ENCODE peak calls at places on chromosomes 11 and 22, in nine cellular contexts. One of them, this sample, is unnamed.
A peak's percentile ranks its signal among the peaks of the same experiment; 100 is the strongest.

GRCh38 chr11:134580635-134581025 is 168.6 kb upstream of the B3GAT1 start:
- DNase-seq in A673: no peak
- DNase-seq in brain pericyte: no peak
- DNase-seq in A549: no peak
- DNase-seq in stimulated activated CD8-positive, alpha-beta memory T cell treated with anti-CD3 and anti-CD28 coated beads, Interleukin-7, amount 100 ng/mL, for 1 hour: no peak
- DNase-seq in lower leg skin: no peak
- DNase-seq in HT-29: no peak
- DNase-seq in activated CD4-positive, alpha-beta T cell treated with anti-CD3 and anti-CD28 coated beads, Interleukin-2, amount 50 U/mL, for 4 hours: no peak
- DNase-seq in lung microvascular endothelial cell: no peak
- DNase-seq in this sample: no peak

GRCh38 chr11:47111318-47111804 is 65.3 kb downstream of the ARFGAP2 start:
- DNase-seq in A673: no peak
- DNase-seq in brain pericyte: no peak
- DNase-seq in A549: no peak
- DNase-seq in stimulated activated CD8-positive, alpha-beta memory T cell treated with anti-CD3 and anti-CD28 coated beads, Interleukin-7, amount 100 ng/mL, for 1 hour: no peak
- DNase-seq in lower leg skin: no peak
- DNase-seq in HT-29: no peak
- DNase-seq in activated CD4-positive, alpha-beta T cell treated with anti-CD3 and anti-CD28 coated beads, Interleukin-2, amount 50 U/mL, for 4 hours: no peak
- DNase-seq in lung microvascular endothelial cell: no peak
- DNase-seq in this sample: no peak

GRCh38 chr11:8722156-8722555 is 39.6 kb downstream of the RPL27A start:
- DNase-seq in A673: no peak
- DNase-seq in brain pericyte: no peak
- DNase-seq in A549: no peak
- DNase-seq in stimulated activated CD8-positive, alpha-beta memory T cell treated with anti-CD3 and anti-CD28 coated beads, Interleukin-7, amount 100 ng/mL, for 1 hour: no peak
- DNase-seq in lower leg skin: no peak
- DNase-seq in HT-29: no peak
- DNase-seq in activated CD4-positive, alpha-beta T cell treated with anti-CD3 and anti-CD28 coated beads, Interleukin-2, amount 50 U/mL, for 4 hours: no peak
- DNase-seq in lung microvascular endothelial cell: no peak
- DNase-seq in this sample: no peak

GRCh38 chr11:128518493-128519207 is 68.7 kb downstream of the ETS1 start:
- DNase-seq in A673: no peak
- DNase-seq in brain pericyte: no peak
- DNase-seq in A549: no peak
- DNase-seq in stimulated activated CD8-positive, alpha-beta memory T cell treated with anti-CD3 and anti-CD28 coated beads, Interleukin-7, amount 100 ng/mL, for 1 hour: no peak
- DNase-seq in lower leg skin: no peak
- DNase-seq in HT-29: no peak
- DNase-seq in activated CD4-positive, alpha-beta T cell treated with anti-CD3 and anti-CD28 coated beads, Interleukin-2, amount 50 U/mL, for 4 hours: no peak
- DNase-seq in lung microvascular endothelial cell: no peak
- DNase-seq in this sample: no peak

GRCh38 chr22:23689414-23689813 is 1.4 kb upstream of the RGL4 start:
- DNase-seq in A673: no peak
- DNase-seq in brain pericyte: no peak
- DNase-seq in A549: no peak
- DNase-seq in stimulated activated CD8-positive, alpha-beta memory T cell treated with anti-CD3 and anti-CD28 coated beads, Interleukin-7, amount 100 ng/mL, for 1 hour: no peak
- DNase-seq in lower leg skin: no peak
- DNase-seq in HT-29: no peak
- DNase-seq in activated CD4-positive, alpha-beta T cell treated with anti-CD3 and anti-CD28 coated beads, Interleukin-2, amount 50 U/mL, for 4 hours: no peak
- DNase-seq in lung microvascular endothelial cell: no peak
- DNase-seq in this sample: no peak

GRCh38 chr22:35893698-35894097 is 134.9 kb downstream of the RBFOX2 start:
- DNase-seq in A673: no peak
- DNase-seq in brain pericyte: no peak
- DNase-seq in A549: no peak
- DNase-seq in stimulated activated CD8-positive, alpha-beta memory T cell treated with anti-CD3 and anti-CD28 coated beads, Interleukin-7, amount 100 ng/mL, for 1 hour: no peak
- DNase-seq in lower leg skin: no peak
- DNase-seq in HT-29: no peak
- DNase-seq in activated CD4-positive, alpha-beta T cell treated with anti-CD3 and anti-CD28 coated beads, Interleukin-2, amount 50 U/mL, for 4 hours: no peak
- DNase-seq in lung microvascular endothelial cell: peak; percentile 64
- DNase-seq in this sample: no peak

GRCh38 chr11:113023986-113024385 is 62.8 kb downstream of the NCAM1 start:
- DNase-seq in A673: no peak
- DNase-seq in brain pericyte: no peak
- DNase-seq in A549: no peak
- DNase-seq in stimulated activated CD8-positive, alpha-beta memory T cell treated with anti-CD3 and anti-CD28 coated beads, Interleukin-7, amount 100 ng/mL, for 1 hour: no peak
- DNase-seq in lower leg skin: no peak
- DNase-seq in HT-29: no peak
- DNase-seq in activated CD4-positive, alpha-beta T cell treated with anti-CD3 and anti-CD28 coated beads, Interleukin-2, amount 50 U/mL, for 4 hours: no peak
- DNase-seq in lung microvascular endothelial cell: no peak
- DNase-seq in this sample: no peak

GRCh38 chr11:71329165-71329510 is 76.8 kb upstream of the SHANK2 start:
- DNase-seq in A673: no peak
- DNase-seq in brain pericyte: no peak
- DNase-seq in A549: no peak
- DNase-seq in stimulated activated CD8-positive, alpha-beta memory T cell treated with anti-CD3 and anti-CD28 coated beads, Interleukin-7, amount 100 ng/mL, for 1 hour: no peak
- DNase-seq in lower leg skin: no peak
- DNase-seq in HT-29: no peak
- DNase-seq in activated CD4-positive, alpha-beta T cell treated with anti-CD3 and anti-CD28 coated beads, Interleukin-2, amount 50 U/mL, for 4 hours: no peak
- DNase-seq in lung microvascular endothelial cell: no peak
- DNase-seq in this sample: no peak

GRCh38 chr22:42074153-42074750 is at the start of gene PHETA2:
- DNase-seq in A673: no peak
- DNase-seq in brain pericyte: no peak
- DNase-seq in A549: no peak
- DNase-seq in stimulated activated CD8-positive, alpha-beta memory T cell treated with anti-CD3 and anti-CD28 coated beads, Interleukin-7, amount 100 ng/mL, for 1 hour: no peak
- DNase-seq in lower leg skin: peak; percentile 91
- DNase-seq in HT-29: peak; percentile 25
- DNase-seq in activated CD4-positive, alpha-beta T cell treated with anti-CD3 and anti-CD28 coated beads, Interleukin-2, amount 50 U/mL, for 4 hours: peak; percentile 37
- DNase-seq in lung microvascular endothelial cell: peak; percentile 65
- DNase-seq in this sample: no peak

GRCh38 chr22:37187552-37187890 is 526 bp downstream of the C1QTNF6 start:
- DNase-seq in A673: peak; percentile 39
- DNase-seq in brain pericyte: no peak
- DNase-seq in A549: no peak
- DNase-seq in stimulated activated CD8-positive, alpha-beta memory T cell treated with anti-CD3 and anti-CD28 coated beads, Interleukin-7, amount 100 ng/mL, for 1 hour: no peak
- DNase-seq in lower leg skin: no peak
- DNase-seq in HT-29: peak; percentile 64
- DNase-seq in activated CD4-positive, alpha-beta T cell treated with anti-CD3 and anti-CD28 coated beads, Interleukin-2, amount 50 U/mL, for 4 hours: no peak
- DNase-seq in lung microvascular endothelial cell: peak; percentile 81
- DNase-seq in this sample: no peak

GRCh38 chr11:36009469-36009868 is 65.6 kb downstream of the LDLRAD3 start:
- DNase-seq in A673: peak; percentile 76
- DNase-seq in brain pericyte: no peak
- DNase-seq in A549: peak; percentile 14
- DNase-seq in stimulated activated CD8-positive, alpha-beta memory T cell treated with anti-CD3 and anti-CD28 coated beads, Interleukin-7, amount 100 ng/mL, for 1 hour: no peak
- DNase-seq in lower leg skin: no peak
- DNase-seq in HT-29: no peak
- DNase-seq in activated CD4-positive, alpha-beta T cell treated with anti-CD3 and anti-CD28 coated beads, Interleukin-2, amount 50 U/mL, for 4 hours: no peak
- DNase-seq in lung microvascular endothelial cell: peak; percentile 80
- DNase-seq in this sample: peak; percentile 19

GRCh38 chr11:60482361-60482760 is 10.2 kb upstream of the MS4A12 start:
- DNase-seq in A673: no peak
- DNase-seq in brain pericyte: no peak
- DNase-seq in A549: no peak
- DNase-seq in stimulated activated CD8-positive, alpha-beta memory T cell treated with anti-CD3 and anti-CD28 coated beads, Interleukin-7, amount 100 ng/mL, for 1 hour: no peak
- DNase-seq in lower leg skin: no peak
- DNase-seq in HT-29: no peak
- DNase-seq in activated CD4-positive, alpha-beta T cell treated with anti-CD3 and anti-CD28 coated beads, Interleukin-2, amount 50 U/mL, for 4 hours: no peak
- DNase-seq in lung microvascular endothelial cell: no peak
- DNase-seq in this sample: no peak

GRCh38 chr22:40939202-40939601 is 12.0 kb upstream of the RBX1 start:
- DNase-seq in A673: no peak
- DNase-seq in brain pericyte: no peak
- DNase-seq in A549: no peak
- DNase-seq in stimulated activated CD8-positive, alpha-beta memory T cell treated with anti-CD3 and anti-CD28 coated beads, Interleukin-7, amount 100 ng/mL, for 1 hour: no peak
- DNase-seq in lower leg skin: no peak
- DNase-seq in HT-29: no peak
- DNase-seq in activated CD4-positive, alpha-beta T cell treated with anti-CD3 and anti-CD28 coated beads, Interleukin-2, amount 50 U/mL, for 4 hours: no peak
- DNase-seq in lung microvascular endothelial cell: no peak
- DNase-seq in this sample: no peak

GRCh38 chr11:36131719-36132349 is 157.4 kb downstream of the COMMD9 start:
- DNase-seq in A673: peak; percentile 77
- DNase-seq in brain pericyte: no peak
- DNase-seq in A549: no peak
- DNase-seq in stimulated activated CD8-positive, alpha-beta memory T cell treated with anti-CD3 and anti-CD28 coated beads, Interleukin-7, amount 100 ng/mL, for 1 hour: no peak
- DNase-seq in lower leg skin: no peak
- DNase-seq in HT-29: peak; percentile 45
- DNase-seq in activated CD4-positive, alpha-beta T cell treated with anti-CD3 and anti-CD28 coated beads, Interleukin-2, amount 50 U/mL, for 4 hours: no peak
- DNase-seq in lung microvascular endothelial cell: peak; percentile 81
- DNase-seq in this sample: no peak

GRCh38 chr11:96116341-96116740 is 192.4 kb upstream of the MTMR2 start:
- DNase-seq in A673: no peak
- DNase-seq in brain pericyte: no peak
- DNase-seq in A549: no peak
- DNase-seq in stimulated activated CD8-positive, alpha-beta memory T cell treated with anti-CD3 and anti-CD28 coated beads, Interleukin-7, amount 100 ng/mL, for 1 hour: no peak
- DNase-seq in lower leg skin: no peak
- DNase-seq in HT-29: no peak
- DNase-seq in activated CD4-positive, alpha-beta T cell treated with anti-CD3 and anti-CD28 coated beads, Interleukin-2, amount 50 U/mL, for 4 hours: no peak
- DNase-seq in lung microvascular endothelial cell: no peak
- DNase-seq in this sample: no peak

GRCh38 chr11:30333405-30333804 is 10.5 kb downstream of the ARL14EP start:
- DNase-seq in A673: peak; percentile 52
- DNase-seq in brain pericyte: no peak
- DNase-seq in A549: no peak
- DNase-seq in stimulated activated CD8-positive, alpha-beta memory T cell treated with anti-CD3 and anti-CD28 coated beads, Interleukin-7, amount 100 ng/mL, for 1 hour: no peak
- DNase-seq in lower leg skin: no peak
- DNase-seq in HT-29: peak; percentile 71
- DNase-seq in activated CD4-positive, alpha-beta T cell treated with anti-CD3 and anti-CD28 coated beads, Interleukin-2, amount 50 U/mL, for 4 hours: no peak
- DNase-seq in lung microvascular endothelial cell: peak; percentile 30
- DNase-seq in this sample: no peak

GRCh38 chr11:9506489-9507343 is 45.9 kb downstream of the ZNF143 start:
- DNase-seq in A673: peak; percentile 79
- DNase-seq in brain pericyte: peak; percentile 30
- DNase-seq in A549: peak; percentile 55
- DNase-seq in stimulated activated CD8-positive, alpha-beta memory T cell treated with anti-CD3 and anti-CD28 coated beads, Interleukin-7, amount 100 ng/mL, for 1 hour: peak; percentile 40
- DNase-seq in lower leg skin: peak; percentile 91
- DNase-seq in HT-29: peak; percentile 95
- DNase-seq in activated CD4-positive, alpha-beta T cell treated with anti-CD3 and anti-CD28 coated beads, Interleukin-2, amount 50 U/mL, for 4 hours: peak; percentile 70
- DNase-seq in lung microvascular endothelial cell: peak; percentile 89
- DNase-seq in this sample: peak; percentile 46

GRCh38 chr11:110031171-110031570 is 62.0 kb upstream of the ZC3H12C start:
- DNase-seq in A673: no peak
- DNase-seq in brain pericyte: no peak
- DNase-seq in A549: no peak
- DNase-seq in stimulated activated CD8-positive, alpha-beta memory T cell treated with anti-CD3 and anti-CD28 coated beads, Interleukin-7, amount 100 ng/mL, for 1 hour: no peak
- DNase-seq in lower leg skin: no peak
- DNase-seq in HT-29: no peak
- DNase-seq in activated CD4-positive, alpha-beta T cell treated with anti-CD3 and anti-CD28 coated beads, Interleukin-2, amount 50 U/mL, for 4 hours: no peak
- DNase-seq in lung microvascular endothelial cell: no peak
- DNase-seq in this sample: no peak

GRCh38 chr11:76291576-76292526 is 85.5 kb upstream of the WNT11 start:
- DNase-seq in A673: no peak
- DNase-seq in brain pericyte: no peak
- DNase-seq in A549: no peak
- DNase-seq in stimulated activated CD8-positive, alpha-beta memory T cell treated with anti-CD3 and anti-CD28 coated beads, Interleukin-7, amount 100 ng/mL, for 1 hour: no peak
- DNase-seq in lower leg skin: no peak
- DNase-seq in HT-29: peak; percentile 84
- DNase-seq in activated CD4-positive, alpha-beta T cell treated with anti-CD3 and anti-CD28 coated beads, Interleukin-2, amount 50 U/mL, for 4 hours: no peak
- DNase-seq in lung microvascular endothelial cell: peak; percentile 39
- DNase-seq in this sample: no peak

GRCh38 chr22:47187558-47187957 is 425.1 kb downstream of the TBC1D22A start:
- DNase-seq in A673: no peak
- DNase-seq in brain pericyte: no peak
- DNase-seq in A549: no peak
- DNase-seq in stimulated activated CD8-positive, alpha-beta memory T cell treated with anti-CD3 and anti-CD28 coated beads, Interleukin-7, amount 100 ng/mL, for 1 hour: no peak
- DNase-seq in lower leg skin: peak; percentile 46
- DNase-seq in HT-29: no peak
- DNase-seq in activated CD4-positive, alpha-beta T cell treated with anti-CD3 and anti-CD28 coated beads, Interleukin-2, amount 50 U/mL, for 4 hours: no peak
- DNase-seq in lung microvascular endothelial cell: no peak
- DNase-seq in this sample: no peak